ENCODE peak calls at places on chromosomes 4 and X, in ten cellular contexts. One of them, this sample, is unnamed.

GRCh38 chr4:36322921-36323354 is 41.5 kb downstream of the DTHD1 start:
- DNase-seq in endothelial cell of umbilical vein: no peak
- DNase-seq in sigmoid colon: no peak
- DNase-seq in heart left ventricle: no peak
- DNase-seq in A549: no peak
- DNase-seq in uterus: no peak
- DNase-seq in prostate gland: no peak
- DNase-seq in right lobe of liver: no peak
- DNase-seq in IMR-90: no peak
- DNase-seq in Peyer's patch: no peak
- DNase-seq in this sample: no peak

GRCh38 chr4:115781528-115782146 is 668.2 kb upstream of the NDST4 start:
- DNase-seq in endothelial cell of umbilical vein: no peak
- DNase-seq in sigmoid colon: no peak
- DNase-seq in heart left ventricle: no peak
- DNase-seq in A549: no peak
- DNase-seq in uterus: no peak
- DNase-seq in prostate gland: no peak
- DNase-seq in right lobe of liver: no peak
- DNase-seq in IMR-90: no peak
- DNase-seq in Peyer's patch: no peak
- DNase-seq in this sample: no peak

GRCh38 chr4:169314906-169315305 is 44.1 kb upstream of the SH3RF1 start:
- DNase-seq in endothelial cell of umbilical vein: peak; percentile 88
- DNase-seq in sigmoid colon: peak; percentile 72
- DNase-seq in heart left ventricle: peak; percentile 77
- DNase-seq in A549: peak; percentile 70
- DNase-seq in uterus: peak; percentile 21
- DNase-seq in prostate gland: peak; percentile 56
- DNase-seq in right lobe of liver: peak; percentile 95
- DNase-seq in IMR-90: peak; percentile 70
- DNase-seq in Peyer's patch: peak; percentile 17
- DNase-seq in this sample: peak; percentile 1

GRCh38 chrX:153901753-153902140 is 2.7 kb upstream of the AVPR2 start:
- DNase-seq in endothelial cell of umbilical vein: no peak
- DNase-seq in sigmoid colon: no peak
- DNase-seq in heart left ventricle: no peak
- DNase-seq in A549: no peak
- DNase-seq in uterus: no peak
- DNase-seq in prostate gland: no peak
- DNase-seq in right lobe of liver: no peak
- DNase-seq in IMR-90: no peak
- DNase-seq in Peyer's patch: no peak
- DNase-seq in this sample: no peak

GRCh38 chr4:70849277-70849676 is 9.6 kb upstream of the GRSF1 start:
- DNase-seq in endothelial cell of umbilical vein: no peak
- DNase-seq in sigmoid colon: no peak
- DNase-seq in heart left ventricle: no peak
- DNase-seq in A549: no peak
- DNase-seq in uterus: no peak
- DNase-seq in prostate gland: no peak
- DNase-seq in right lobe of liver: no peak
- DNase-seq in IMR-90: no peak
- DNase-seq in Peyer's patch: no peak
- DNase-seq in this sample: no peak

GRCh38 chrX:68232206-68232605 is 201.1 kb downstream of the OPHN1 start:
- DNase-seq in endothelial cell of umbilical vein: no peak
- DNase-seq in sigmoid colon: no peak
- DNase-seq in heart left ventricle: no peak
- DNase-seq in A549: no peak
- DNase-seq in uterus: no peak
- DNase-seq in prostate gland: no peak
- DNase-seq in right lobe of liver: no peak
- DNase-seq in IMR-90: no peak
- DNase-seq in Peyer's patch: no peak
- DNase-seq in this sample: no peak

GRCh38 chrX:11190745-11191510 is 79.8 kb downstream of the HCCS start:
- DNase-seq in endothelial cell of umbilical vein: no peak
- DNase-seq in sigmoid colon: no peak
- DNase-seq in heart left ventricle: no peak
- DNase-seq in A549: no peak
- DNase-seq in uterus: no peak
- DNase-seq in prostate gland: peak; percentile 53
- DNase-seq in right lobe of liver: no peak
- DNase-seq in IMR-90: no peak
- DNase-seq in Peyer's patch: no peak
- DNase-seq in this sample: no peak

GRCh38 chr4:26557164-26557563 is 26.7 kb upstream of the TBC1D19 start:
- DNase-seq in endothelial cell of umbilical vein: no peak
- DNase-seq in sigmoid colon: no peak
- DNase-seq in heart left ventricle: peak; percentile 27
- DNase-seq in A549: no peak
- DNase-seq in uterus: no peak
- DNase-seq in prostate gland: no peak
- DNase-seq in right lobe of liver: no peak
- DNase-seq in IMR-90: peak; percentile 95
- DNase-seq in Peyer's patch: no peak
- DNase-seq in this sample: no peak

GRCh38 chr4:94814237-94814636 is 56.5 kb downstream of the BMPR1B start:
- DNase-seq in endothelial cell of umbilical vein: no peak
- DNase-seq in sigmoid colon: no peak
- DNase-seq in heart left ventricle: no peak
- DNase-seq in A549: no peak
- DNase-seq in uterus: no peak
- DNase-seq in prostate gland: no peak
- DNase-seq in right lobe of liver: no peak
- DNase-seq in IMR-90: peak; percentile 13
- DNase-seq in Peyer's patch: no peak
- DNase-seq in this sample: no peak

GRCh38 chrX:84078991-84079390 is 109.0 kb downstream of the RPS6KA6 start:
- DNase-seq in endothelial cell of umbilical vein: no peak
- DNase-seq in sigmoid colon: no peak
- DNase-seq in heart left ventricle: no peak
- DNase-seq in A549: no peak
- DNase-seq in uterus: no peak
- DNase-seq in prostate gland: no peak
- DNase-seq in right lobe of liver: no peak
- DNase-seq in IMR-90: no peak
- DNase-seq in Peyer's patch: no peak
- DNase-seq in this sample: no peak

GRCh38 chrX:102658551-102658950 is 7.3 kb downstream of the GPRASP1 start:
- DNase-seq in endothelial cell of umbilical vein: no peak
- DNase-seq in sigmoid colon: no peak
- DNase-seq in heart left ventricle: no peak
- DNase-seq in A549: no peak
- DNase-seq in uterus: no peak
- DNase-seq in prostate gland: no peak
- DNase-seq in right lobe of liver: no peak
- DNase-seq in IMR-90: no peak
- DNase-seq in Peyer's patch: no peak
- DNase-seq in this sample: no peak

GRCh38 chrX:39596437-39596836 is 501.3 kb downstream of the BCOR start:
- DNase-seq in endothelial cell of umbilical vein: no peak
- DNase-seq in sigmoid colon: no peak
- DNase-seq in heart left ventricle: no peak
- DNase-seq in A549: no peak
- DNase-seq in uterus: no peak
- DNase-seq in prostate gland: no peak
- DNase-seq in right lobe of liver: no peak
- DNase-seq in IMR-90: no peak
- DNase-seq in Peyer's patch: no peak
- DNase-seq in this sample: no peak

GRCh38 chrX:17459596-17459995 is 84.6 kb downstream of the NHS start:
- DNase-seq in endothelial cell of umbilical vein: no peak
- DNase-seq in sigmoid colon: no peak
- DNase-seq in heart left ventricle: no peak
- DNase-seq in A549: no peak
- DNase-seq in uterus: no peak
- DNase-seq in prostate gland: no peak
- DNase-seq in right lobe of liver: no peak
- DNase-seq in IMR-90: peak; percentile 66
- DNase-seq in Peyer's patch: no peak
- DNase-seq in this sample: no peak

GRCh38 chr4:73606465-73606974 is 13.7 kb downstream of the RASSF6 start:
- DNase-seq in endothelial cell of umbilical vein: no peak
- DNase-seq in sigmoid colon: no peak
- DNase-seq in heart left ventricle: no peak
- DNase-seq in A549: no peak
- DNase-seq in uterus: no peak
- DNase-seq in prostate gland: no peak
- DNase-seq in right lobe of liver: no peak
- DNase-seq in IMR-90: no peak
- DNase-seq in Peyer's patch: no peak
- DNase-seq in this sample: no peak

GRCh38 chr4:73608677-73609594 is 11.3 kb downstream of the RASSF6 start:
- DNase-seq in endothelial cell of umbilical vein: peak; percentile 55
- DNase-seq in sigmoid colon: no peak
- DNase-seq in heart left ventricle: no peak
- DNase-seq in A549: peak; percentile 39
- DNase-seq in uterus: no peak
- DNase-seq in prostate gland: no peak
- DNase-seq in right lobe of liver: no peak
- DNase-seq in IMR-90: peak; percentile 49
- DNase-seq in Peyer's patch: no peak
- DNase-seq in this sample: no peak

GRCh38 chr4:73609688-73610087 is 10.5 kb downstream of the RASSF6 start:
- DNase-seq in endothelial cell of umbilical vein: peak; percentile 84
- DNase-seq in sigmoid colon: no peak
- DNase-seq in heart left ventricle: no peak
- DNase-seq in A549: peak; percentile 26
- DNase-seq in uterus: no peak
- DNase-seq in prostate gland: no peak
- DNase-seq in right lobe of liver: no peak
- DNase-seq in IMR-90: peak; percentile 73
- DNase-seq in Peyer's patch: no peak
- DNase-seq in this sample: no peak

GRCh38 chr4:73603854-73604584 is 16.2 kb downstream of the RASSF6 start:
- DNase-seq in endothelial cell of umbilical vein: peak; percentile 32
- DNase-seq in sigmoid colon: no peak
- DNase-seq in heart left ventricle: no peak
- DNase-seq in A549: peak; percentile 44
- DNase-seq in uterus: no peak
- DNase-seq in prostate gland: no peak
- DNase-seq in right lobe of liver: no peak
- DNase-seq in IMR-90: peak; percentile 6
- DNase-seq in Peyer's patch: no peak
- DNase-seq in this sample: no peak

GRCh38 chr4:73607375-73608026 is 12.7 kb downstream of the RASSF6 start:
- DNase-seq in endothelial cell of umbilical vein: no peak
- DNase-seq in sigmoid colon: no peak
- DNase-seq in heart left ventricle: no peak
- DNase-seq in A549: peak; percentile 29
- DNase-seq in uterus: no peak
- DNase-seq in prostate gland: no peak
- DNase-seq in right lobe of liver: no peak
- DNase-seq in IMR-90: peak; percentile 36
- DNase-seq in Peyer's patch: no peak
- DNase-seq in this sample: no peak
- H3K4me1 ChIP-seq in endothelial cell of umbilical vein: no peaks in the 10 kb centered on the region
- H3K4me1 ChIP-seq in sigmoid colon: peaks cover 28% of the 10 kb centered on the region
- H3K4me1 ChIP-seq in heart left ventricle: no peaks in the 10 kb centered on the region
- H3K4me1 ChIP-seq in A549: peaks cover 82% of the 10 kb centered on the region
- H3K4me1 ChIP-seq in uterus: no peaks in the 10 kb centered on the region
- H3K4me1 ChIP-seq in prostate gland: peaks cover 9% of the 10 kb centered on the region
- H3K4me1 ChIP-seq in right lobe of liver: no peaks in the 10 kb centered on the region
- H3K4me1 ChIP-seq in IMR-90: peaks cover 3% of the 10 kb centered on the region
- H3K4me1 ChIP-seq in Peyer's patch: peaks cover 5% of the 10 kb centered on the region
- H3K4me1 ChIP-seq in this sample: no peaks in the 10 kb centered on the region

GRCh38 chrX:112866175-112866574 is 25.5 kb upstream of the AMOT start:
- DNase-seq in endothelial cell of umbilical vein: no peak
- DNase-seq in sigmoid colon: no peak
- DNase-seq in heart left ventricle: no peak
- DNase-seq in A549: no peak
- DNase-seq in uterus: no peak
- DNase-seq in prostate gland: no peak
- DNase-seq in right lobe of liver: no peak
- DNase-seq in IMR-90: peak; percentile 52
- DNase-seq in Peyer's patch: no peak
- DNase-seq in this sample: no peak

GRCh38 chrX:112868586-112868985 is 28.0 kb upstream of the AMOT start:
- DNase-seq in endothelial cell of umbilical vein: no peak
- DNase-seq in sigmoid colon: no peak
- DNase-seq in heart left ventricle: no peak
- DNase-seq in A549: no peak
- DNase-seq in uterus: no peak
- DNase-seq in prostate gland: no peak
- DNase-seq in right lobe of liver: no peak
- DNase-seq in IMR-90: no peak
- DNase-seq in Peyer's patch: no peak
- DNase-seq in this sample: no peak

GRCh38 chrX:112865464-112866025 is 24.9 kb upstream of the AMOT start:
- DNase-seq in endothelial cell of umbilical vein: no peak
- DNase-seq in sigmoid colon: no peak
- DNase-seq in heart left ventricle: no peak
- DNase-seq in A549: no peak
- DNase-seq in uterus: no peak
- DNase-seq in prostate gland: peak; percentile 4
- DNase-seq in right lobe of liver: peak; percentile 47
- DNase-seq in IMR-90: no peak
- DNase-seq in Peyer's patch: no peak
- DNase-seq in this sample: no peak

GRCh38 chrX:112863850-112864249 is 23.2 kb upstream of the AMOT start:
- DNase-seq in endothelial cell of umbilical vein: no peak
- DNase-seq in sigmoid colon: no peak
- DNase-seq in heart left ventricle: no peak
- DNase-seq in A549: no peak
- DNase-seq in uterus: no peak
- DNase-seq in prostate gland: no peak
- DNase-seq in right lobe of liver: no peak
- DNase-seq in IMR-90: no peak
- DNase-seq in Peyer's patch: no peak
- DNase-seq in this sample: no peak

GRCh38 chrX:112867570-112867969 is 26.9 kb upstream of the AMOT start:
- DNase-seq in endothelial cell of umbilical vein: no peak
- DNase-seq in sigmoid colon: no peak
- DNase-seq in heart left ventricle: no peak
- DNase-seq in A549: no peak
- DNase-seq in uterus: no peak
- DNase-seq in prostate gland: no peak
- DNase-seq in right lobe of liver: no peak
- DNase-seq in IMR-90: no peak
- DNase-seq in Peyer's patch: no peak
- DNase-seq in this sample: no peak
- TF ChIP-seq POLR2A in endothelial cell of umbilical vein: no peak
- TF ChIP-seq POLR2A in sigmoid colon: no peak
- TF ChIP-seq POLR2A in heart left ventricle: no peak
- TF ChIP-seq POLR2A in A549: no peak
- TF ChIP-seq POLR2A in uterus: no peak
- TF ChIP-seq POLR2A in prostate gland: no peak
- TF ChIP-seq POLR2A in right lobe of liver: no peak
- TF ChIP-seq POLR2A in IMR-90: no peak
- TF ChIP-seq POLR2A in Peyer's patch: no peak
- TF ChIP-seq POLR2A in this sample: no peak

GRCh38 chrX:100596601-100597000 is 11.9 kb downstream of the TNMD start:
- DNase-seq in endothelial cell of umbilical vein: no peak
- DNase-seq in sigmoid colon: no peak
- DNase-seq in heart left ventricle: no peak
- DNase-seq in A549: no peak
- DNase-seq in uterus: no peak
- DNase-seq in prostate gland: no peak
- DNase-seq in right lobe of liver: no peak
- DNase-seq in IMR-90: no peak
- DNase-seq in Peyer's patch: no peak
- DNase-seq in this sample: no peak
- H3K4me1 ChIP-seq in endothelial cell of umbilical vein: no peaks in the 10 kb centered on the region
- H3K4me1 ChIP-seq in sigmoid colon: no peaks in the 10 kb centered on the region
- H3K4me1 ChIP-seq in heart left ventricle: no peaks in the 10 kb centered on the region
- H3K4me1 ChIP-seq in A549: no peaks in the 10 kb centered on the region
- H3K4me1 ChIP-seq in uterus: no peaks in the 10 kb centered on the region
- H3K4me1 ChIP-seq in prostate gland: no peaks in the 10 kb centered on the region
- H3K4me1 ChIP-seq in right lobe of liver: no peaks in the 10 kb centered on the region
- H3K4me1 ChIP-seq in IMR-90: no peaks in the 10 kb centered on the region
- H3K4me1 ChIP-seq in Peyer's patch: no peaks in the 10 kb centered on the region
- H3K4me1 ChIP-seq in this sample: peaks cover 6% of the 10 kb centered on the region

GRCh38 chrX:110317820-110318663 is at the start of gene AMMECR1:
- DNase-seq in endothelial cell of umbilical vein: peak; percentile 71
- DNase-seq in sigmoid colon: peak; percentile 86
- DNase-seq in heart left ventricle: peak; percentile 85
- DNase-seq in A549: peak; percentile 83
- DNase-seq in uterus: peak; percentile 78
- DNase-seq in prostate gland: peak; percentile 68
- DNase-seq in right lobe of liver: peak; percentile 78
- DNase-seq in IMR-90: peak; percentile 79
- DNase-seq in Peyer's patch: peak; percentile 77
- DNase-seq in this sample: peak; percentile 17
- TF ChIP-seq POLR2A in endothelial cell of umbilical vein: no peak
- TF ChIP-seq POLR2A in sigmoid colon: peak; percentile 12
- TF ChIP-seq POLR2A in heart left ventricle: no peak
- TF ChIP-seq POLR2A in A549: peak; percentile 76
- TF ChIP-seq POLR2A in uterus: peak; percentile 71
- TF ChIP-seq POLR2A in prostate gland: peak; percentile 61
- TF ChIP-seq POLR2A in right lobe of liver: peak; percentile 80
- TF ChIP-seq POLR2A in IMR-90: peak; percentile 85
- TF ChIP-seq POLR2A in Peyer's patch: peak; percentile 46
- TF ChIP-seq POLR2A in this sample: no peak